ENCODE peak calls at places on chromosomes 12 and 14, in five cellular contexts. O is HFFc6, X is IMR-90, G is neural progenitor cell, F is dorsolateral prefrontal cortex. A is an unnamed sample.

GRCh38 chr12:27013606-27014084 is 539 bp downstream of the TM7SF3 start:
- DNase-seq in O (peak), X (peak), G (peak), F (no peak), A (peak)

GRCh38 chr14:35963209-35963608 is 137.1 kb downstream of the BRMS1L start:
- DNase-seq in O (no peak), X (no peak), G (peak), F (no peak), A (no peak)

GRCh38 chr12:93378373-93379310 is 917 bp downstream of the NUDT4 start:
- DNase-seq in O (peak), X (peak), G (peak), F (no peak), A (peak)

GRCh38 chr12:94795520-94795919 is 145.2 kb upstream of the TMCC3 start:
- DNase-seq in O (peak), X (peak), G (peak), F (no peak), A (no peak)

GRCh38 chr14:24411468-24412454 is 13.0 kb downstream of the NYNRIN start:
- DNase-seq in O (peak), X (peak), G (peak), F (no peak), A (no peak)

GRCh38 chr12:47739959-47740358 is 14.7 kb upstream of the ENDOU start:
- DNase-seq in O (no peak), X (no peak), G (no peak), F (no peak), A (no peak)

GRCh38 chr12:43370299-43370698 is 181.7 kb downstream of the ADAMTS20 start:
- DNase-seq in O (no peak), X (peak), G (no peak), F (no peak), A (no peak)

GRCh38 chr12:118213452-118213851 is 77.5 kb downstream of the PEBP1 start:
- DNase-seq in O (no peak), X (no peak), G (no peak), F (no peak), A (no peak)

GRCh38 chr12:109946505-109946904 is 46.4 kb downstream of the TCHP start:
- DNase-seq in O (no peak), X (peak), G (peak), F (peak), A (no peak)

GRCh38 chr12:123427036-123427769 is 9.3 kb downstream of the RILPL2 start:
- DNase-seq in O (no peak), X (no peak), G (no peak), F (no peak), A (no peak)

GRCh38 chr14:96261053-96261452 is 5.0 kb downstream of the BDKRB1 start:
- DNase-seq in O (no peak), X (peak), G (no peak), F (no peak), A (no peak)

GRCh38 chr12:92036061-92036620 is 109.5 kb downstream of the BTG1 start:
- DNase-seq in O (no peak), X (no peak), G (no peak), F (no peak), A (no peak)

GRCh38 chr12:71152838-71153237 is 5.0 kb downstream of the TSPAN8 start:
- DNase-seq in O (no peak), X (no peak), G (no peak), F (no peak), A (no peak)

GRCh38 chr12:23025372-23026021 is 400.5 kb downstream of the ETNK1 start:
- DNase-seq in O (no peak), X (no peak), G (no peak), F (no peak), A (no peak)

GRCh38 chr14:99721792-99722516 is 37.9 kb downstream of the CYP46A1 start:
- DNase-seq in O (no peak), X (no peak), G (no peak), F (no peak), A (no peak)

GRCh38 chr14:23364164-23364571 is 804 bp downstream of the EFS start:
- DNase-seq in O (peak), X (no peak), G (no peak), F (peak), A (peak)

GRCh38 chr12:110244829-110245228 is 36.2 kb upstream of the ATP2A2 start:
- DNase-seq in O (no peak), X (no peak), G (peak), F (no peak), A (no peak)

GRCh38 chr12:34391771-34392581 is 369.7 kb downstream of the ALG10 start:
- DNase-seq in O (no peak), X (no peak), G (no peak), F (no peak), A (no peak)

DNA sequence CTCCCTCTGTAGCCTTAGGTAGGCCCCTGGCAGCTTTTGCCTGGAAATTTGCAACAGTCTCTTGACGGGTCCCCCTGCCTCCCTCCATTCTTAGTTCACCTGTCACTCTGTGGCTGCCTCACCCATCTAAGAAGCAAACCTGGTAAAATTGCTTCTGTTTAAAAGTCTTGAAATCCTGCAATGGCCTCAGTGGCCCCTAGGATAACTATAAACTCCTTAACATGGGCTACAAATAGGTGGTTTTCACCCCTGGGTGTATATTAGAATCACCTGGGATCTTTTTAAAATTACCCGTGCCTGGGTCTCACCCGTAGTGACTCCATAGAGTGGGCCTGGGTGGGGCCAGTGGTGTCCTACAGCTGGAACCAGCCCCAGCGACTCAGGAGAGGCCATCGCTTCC is 332.7 kb downstream of the CACNA1C start:
- DNase-seq in O (no peak), X (no peak), G (no peak), F (no peak), A (no peak)
- TF ChIP-seq CTCF in O (no peak), X (no peak), G (no peak), F (no peak), A (no peak)

GRCh38 chr12:51871126-51871525 is 16.8 kb upstream of the ANKRD33 start:
- DNase-seq in O (no peak), X (no peak), G (no peak), F (no peak), A (no peak)
- TF ChIP-seq CTCF in O (peak), X (no peak), G (no peak), F (no peak), A (no peak)

GRCh38 chr12:49439042-49439441 is 71.8 kb downstream of the SPATS2 start:
- DNase-seq in O (no peak), X (no peak), G (no peak), F (no peak), A (no peak)

GRCh38 chr12:49440031-49440430 is 72.8 kb downstream of the SPATS2 start:
- DNase-seq in O (no peak), X (peak), G (no peak), F (no peak), A (no peak)

GRCh38 chr12:49448858-49449257 is 81.6 kb downstream of the SPATS2 start:
- DNase-seq in O (no peak), X (no peak), G (no peak), F (no peak), A (no peak)

GRCh38 chr12:49446571-49446970 is 79.3 kb downstream of the SPATS2 start:
- DNase-seq in O (no peak), X (no peak), G (no peak), F (no peak), A (no peak)

DNA sequence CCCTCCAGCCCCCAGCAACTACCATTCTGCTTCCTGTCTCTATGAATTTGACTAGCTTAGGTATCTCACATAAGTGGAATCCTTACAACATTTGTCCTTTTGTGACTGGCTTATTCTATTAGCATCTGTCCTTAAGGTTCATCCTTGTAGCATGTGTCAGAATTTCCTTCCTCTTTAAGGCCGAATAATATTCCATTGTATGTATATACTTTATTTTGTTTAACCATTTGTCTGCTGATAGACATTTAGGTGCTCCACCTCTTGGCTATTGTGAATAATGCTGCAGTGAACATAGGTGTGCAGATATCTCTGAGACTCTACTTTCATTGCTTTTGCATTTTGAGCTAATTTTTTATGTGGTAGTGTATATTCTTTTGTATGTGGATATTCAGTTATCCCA is 75.7 kb downstream of the SPATS2 start:
- DNase-seq in O (no peak), X (no peak), G (no peak), F (no peak), A (no peak)
- TF ChIP-seq CTCF in O (no peak), X (no peak), G (no peak), F (no peak), A (no peak)

GRCh38 chr12:49612210-49612609 is 6.8 kb upstream of the FAM186B start:
- DNase-seq in O (no peak), X (no peak), G (no peak), F (no peak), A (no peak)

GRCh38 chr12:49609059-49609874 is 3.8 kb upstream of the FAM186B start:
- DNase-seq in O (no peak), X (no peak), G (no peak), F (no peak), A (no peak)

GRCh38 chr12:49615725-49616124 is 7.6 kb upstream of the PRPF40B start:
- DNase-seq in O (peak), X (peak), G (no peak), F (no peak), A (no peak)

GRCh38 chr12:49609875-49610154 is 4.4 kb upstream of the FAM186B start:
- DNase-seq in O (peak), X (peak), G (no peak), F (no peak), A (no peak)
- TF ChIP-seq CTCF in O (peak), X (peak), G (peak), F (no peak), A (no peak)

A was measured in neural crest cell.